ENCODE peak calls at places on chromosome 10, in six cellular contexts. M is HepG2, O is K562, Z is H1, A is GM12892, C is GM12878. U is an unnamed sample.

GRCh38 chr10:10804998-10805737 is 212.5 kb upstream of the CELF2 start:
- DNase-seq in O (no peak), Z (no peak), C (no peak), A (no peak), M (peak; percentile 18), U (no peak)

GRCh38 chr10:98628241-98628640 is 181.5 kb upstream of the HPS1 start:
- DNase-seq in O (no peak), C (no peak), M (no peak), Z (no peak), A (no peak), U (no peak)

GRCh38 chr10:13039761-13040160 is 38.2 kb upstream of the CCDC3 start:
- DNase-seq in Z (no peak), C (no peak), M (no peak), O (no peak), A (no peak), U (no peak)

GRCh38 chr10:21172774-21173432 is 275.8 kb upstream of the NEBL start:
- DNase-seq in Z (peak; percentile 51), C (no peak), M (no peak), O (peak; percentile 14), A (peak; percentile 13), U (no peak)

GRCh38 chr10:94989192-94989591 is 50.7 kb downstream of the CYP2C9 start:
- DNase-seq in Z (no peak), O (no peak), C (no peak), M (no peak), A (no peak), U (no peak)

GRCh38 chr10:110176626-110177025 is 30.8 kb upstream of the MXI1 start:
- DNase-seq in C (no peak), M (no peak), A (no peak), Z (no peak), O (no peak), U (no peak)

GRCh38 chr10:112510384-112510783 is 63.4 kb downstream of the VTI1A start:
- DNase-seq in A (no peak), C (no peak), Z (no peak), O (no peak), M (no peak), U (no peak)

GRCh38 chr10:43694526-43694925 is 45.8 kb upstream of the ZNF32 start:
- DNase-seq in C (no peak), A (no peak), M (no peak), Z (no peak), O (no peak), U (no peak)

GRCh38 chr10:100554902-100555301 is 19.2 kb downstream of the HIF1AN start:
- DNase-seq in O (no peak), M (peak; percentile 23), Z (no peak), C (no peak), A (no peak), U (no peak)

GRCh38 chr10:100508691-100509150 is 10.9 kb downstream of the SEC31B start:
- DNase-seq in M (peak; percentile 56), A (no peak), Z (no peak), C (no peak), O (peak; percentile 60), U (no peak)

GRCh38 chr10:101272229-101272868 is 43.1 kb upstream of the LBX1 start:
- DNase-seq in A (peak; percentile 76), O (peak; percentile 63), Z (peak; percentile 90), M (peak; percentile 48), C (no peak), U (peak; percentile 73)

GRCh38 chr10:24475598-24475997 is 248.1 kb downstream of the ARHGAP21 start:
- DNase-seq in A (no peak), Z (no peak), C (no peak), M (no peak), O (no peak), U (no peak)

GRCh38 chr10:31873724-31874123 is 54.9 kb downstream of the ARHGAP12 start:
- DNase-seq in C (no peak), A (no peak), O (no peak), M (no peak), Z (no peak), U (no peak)

GRCh38 chr10:31875608-31876007 is 53.0 kb downstream of the ARHGAP12 start:
- DNase-seq in O (no peak), Z (no peak), M (no peak), C (peak; percentile 21), A (no peak), U (no peak)

GRCh38 chr10:31867646-31868045 is 61.0 kb downstream of the ARHGAP12 start:
- DNase-seq in O (no peak), A (no peak), Z (no peak), M (no peak), C (no peak), U (no peak)

GRCh38 chr10:31866118-31866670 is 62.4 kb downstream of the ARHGAP12 start:
- DNase-seq in Z (no peak), C (no peak), M (no peak), A (no peak), O (no peak), U (no peak)

DNA sequence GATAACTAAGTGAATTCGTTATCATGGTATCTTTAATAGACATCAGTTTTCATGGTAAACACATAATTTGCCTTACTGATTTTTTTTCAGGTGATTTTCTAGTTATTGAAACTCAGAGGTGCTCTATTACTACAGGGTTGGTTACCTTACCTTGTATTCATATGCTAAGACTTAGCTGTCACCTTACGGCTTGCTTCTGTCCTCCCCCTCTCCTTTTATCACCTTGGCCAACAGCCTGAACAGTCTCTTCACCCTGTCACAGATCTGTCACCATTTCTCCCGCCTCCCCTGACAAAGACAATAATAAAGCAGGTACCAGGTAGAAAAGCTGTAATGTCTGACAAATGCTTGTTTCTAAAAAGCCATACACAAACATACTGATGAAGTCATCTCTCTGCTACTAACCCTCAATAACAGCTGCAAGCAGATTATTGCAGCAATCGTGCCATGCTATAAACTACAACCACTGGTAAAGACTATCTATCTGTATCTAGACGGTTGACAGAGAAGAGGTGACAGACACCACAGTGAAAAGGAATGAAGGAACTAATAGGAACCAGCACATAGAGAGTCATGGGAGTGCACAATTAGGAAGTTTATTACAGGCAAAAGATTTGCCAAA is 57.3 kb downstream of the ARHGAP12 start:
- DNase-seq in O (no peak), C (no peak), Z (no peak), M (no peak), A (no peak), U (no peak)
- TF ChIP-seq TAF1 in O (no peak), C (no peak), Z (no peak), M (no peak), A (no peak), U (no peak)

DNA sequence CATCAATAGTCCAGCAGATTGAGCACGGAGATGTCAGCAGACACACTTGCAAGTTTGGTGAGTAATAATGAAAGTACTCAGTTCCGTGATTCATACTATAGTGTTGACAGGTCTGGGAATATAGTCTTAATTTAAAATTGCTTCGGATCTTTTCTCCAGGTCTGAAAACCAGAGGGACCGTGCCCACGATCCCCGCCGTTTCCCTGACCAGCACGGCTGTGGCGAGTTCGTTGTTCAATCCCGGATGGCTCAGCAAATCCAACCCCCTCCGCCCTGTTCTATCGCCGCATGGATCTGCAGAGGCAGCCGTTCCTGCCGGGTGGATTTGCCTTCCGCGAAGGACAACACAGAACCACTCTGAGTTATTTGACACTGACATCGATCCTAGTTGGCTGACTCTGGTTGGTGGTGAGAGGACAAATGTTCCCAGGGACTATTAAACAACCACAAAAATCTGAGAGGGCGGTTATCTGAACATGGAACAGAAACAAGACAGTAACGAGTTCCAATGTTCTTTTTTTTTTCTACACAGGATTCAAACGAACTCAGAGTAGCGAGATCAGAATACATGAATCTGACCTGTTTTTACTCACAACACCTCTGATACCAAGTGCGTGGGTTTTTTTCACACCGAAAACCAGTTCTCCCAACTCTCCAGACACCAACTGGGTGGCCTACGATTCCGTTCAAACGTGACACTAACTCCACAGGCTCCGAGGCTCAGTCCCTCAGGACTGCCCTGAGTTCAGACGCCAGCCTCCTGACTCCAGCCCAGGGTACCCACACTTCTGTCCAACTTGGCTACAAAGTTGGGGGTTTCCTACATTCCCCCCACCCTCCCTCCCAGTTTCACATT is 52.7 kb downstream of the RBM17 start:
- DNase-seq in O (peak; percentile 38), A (peak; percentile 52), M (no peak), C (peak; percentile 73), Z (no peak), U (peak; percentile 63)
- TF ChIP-seq POLR2A in O (no peak), A (no peak), M (no peak), C (no peak), Z (no peak), U (no peak)

GRCh38 chr10:18504161-18504560 is 147.2 kb downstream of the NSUN6 start:
- DNase-seq in O (no peak), C (no peak), M (no peak), Z (no peak), A (no peak), U (no peak)

GRCh38 chr10:18500576-18500975 is 150.8 kb downstream of the NSUN6 start:
- DNase-seq in Z (no peak), M (no peak), C (no peak), A (no peak), O (no peak), U (no peak)

GRCh38 chr10:18501610-18502009 is 149.8 kb downstream of the NSUN6 start:
- DNase-seq in C (no peak), M (no peak), O (no peak), Z (no peak), A (no peak), U (no peak)

GRCh38 chr10:18497955-18498354 is 153.4 kb downstream of the NSUN6 start:
- DNase-seq in M (no peak), Z (no peak), A (no peak), C (no peak), O (no peak), U (no peak)

DNA sequence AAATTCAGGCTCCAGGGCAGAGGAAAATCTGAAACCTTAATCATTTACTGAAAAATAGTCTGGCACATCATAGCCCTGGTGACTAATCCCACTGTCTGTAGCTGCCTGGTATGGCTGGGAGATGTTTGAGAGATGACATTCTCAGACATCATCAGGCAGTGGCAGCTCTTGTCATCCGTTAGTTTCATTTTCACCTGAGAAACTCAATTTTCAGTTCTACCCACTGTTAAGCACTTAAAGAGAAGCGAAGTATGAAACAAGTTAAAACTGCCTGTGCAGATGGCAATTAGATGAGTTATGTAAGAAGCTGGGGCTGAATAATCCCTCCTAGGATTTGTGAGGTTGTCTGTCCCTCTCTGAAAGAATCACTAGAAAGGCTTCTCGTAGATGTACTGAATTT is 150.2 kb downstream of the NSUN6 start:
- DNase-seq in Z (no peak), A (peak; percentile 14), C (peak; percentile 50), M (no peak), O (no peak), U (peak; percentile 13)
- TF ChIP-seq TAF1 in Z (no peak), A (no peak), C (no peak), M (no peak), O (no peak), U (no peak)

DNA sequence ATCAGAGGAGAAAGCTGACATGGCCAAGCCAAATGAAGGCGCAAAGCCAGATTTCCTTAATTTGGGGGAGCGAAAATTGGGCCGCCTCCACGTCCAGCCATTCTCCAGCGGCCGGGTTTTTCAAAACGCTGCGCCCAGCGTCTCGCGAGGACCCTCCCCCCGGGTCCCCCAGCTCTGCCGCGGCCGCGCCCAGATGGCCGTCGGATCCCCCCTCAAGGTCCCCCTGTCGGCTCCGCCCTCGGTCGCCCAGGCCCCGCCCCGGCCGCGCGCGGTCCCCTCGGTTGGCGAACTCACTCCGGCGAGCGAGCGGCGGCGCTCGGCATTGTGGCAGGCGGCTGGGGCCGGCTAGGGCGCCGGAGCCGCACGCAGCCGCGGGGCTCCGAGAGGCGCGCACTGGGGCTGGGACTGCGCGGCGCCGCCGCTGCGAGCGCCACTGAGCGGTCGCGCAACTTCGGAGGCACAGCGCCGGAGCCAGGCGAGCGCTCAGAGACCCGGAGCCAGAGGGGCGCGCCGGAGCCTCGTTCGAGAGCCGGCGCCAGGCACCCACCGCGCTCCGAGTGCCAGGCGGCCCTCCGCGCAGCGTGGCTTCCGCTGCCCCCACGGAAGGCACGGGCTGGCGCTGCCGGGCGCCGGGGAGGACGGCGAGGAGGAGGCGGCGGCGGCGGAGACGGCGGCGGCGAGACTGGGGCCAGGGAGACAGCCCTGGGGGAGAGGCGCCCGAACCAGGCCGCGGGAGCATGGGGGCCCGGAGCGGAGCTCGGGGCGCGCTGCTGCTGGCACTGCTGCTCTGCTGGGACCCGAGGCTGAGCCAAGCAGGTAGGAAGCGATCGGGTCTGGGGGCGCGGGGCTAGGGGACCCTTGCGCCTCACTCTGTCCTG is at the start of gene UNC5B:
- DNase-seq in Z (peak; percentile 96), M (peak; percentile 54), C (no peak), A (no peak), O (peak; percentile 94), U (peak; percentile 65)
- TF ChIP-seq POLR2A in Z (no peak), M (no peak), C (no peak), A (no peak), O (no peak), U (no peak)